ENCODE peak calls at places on chromosomes 3 and 15, in nine cellular contexts. R is hepatocyte, Z is MM.1S, G is SK-N-SH, C is OCI-LY7, P is neural progenitor cell, L is PC-3, H is GM23338, T is GM23248. V is an unnamed sample.

GRCh38 chr15:74200871-74201419 is 1.6 kb downstream of the STRA6 start:
- DNase-seq in R (no peak), Z (no peak), G (peak; percentile 56), C (no peak), P (peak; percentile 13), L (peak; percentile 37), H (no peak), T (peak; percentile 36), V (no peak)

GRCh38 chr3:154274345-154274744 is 49.9 kb downstream of the DHX36 start:
- DNase-seq in R (no peak), Z (no peak), G (no peak), C (no peak), P (no peak), L (no peak), H (no peak), T (no peak), V (no peak)

GRCh38 chr15:40906101-40906946 is 12.1 kb downstream of the VPS18 start:
- DNase-seq in R (peak; percentile 94), Z (peak; percentile 88), G (peak; percentile 95), C (peak; percentile 91), P (peak; percentile 92), L (peak; percentile 98), H (peak; percentile 91), T (peak; percentile 97), V (peak; percentile 90)

GRCh38 chr3:43838877-43839276 is 148.1 kb downstream of the ABHD5 start:
- DNase-seq in R (no peak), Z (peak; percentile 24), G (no peak), C (peak; percentile 18), P (no peak), L (peak; percentile 41), H (peak; percentile 55), T (no peak), V (no peak)

GRCh38 chr3:98733055-98733777 is 29.9 kb upstream of the ST3GAL6 start:
- DNase-seq in R (peak; percentile 50), Z (peak; percentile 21), G (peak; percentile 75), C (no peak), P (peak; percentile 67), L (peak; percentile 38), H (no peak), T (peak; percentile 19), V (no peak)

GRCh38 chr3:138862924-138863775 is 28.4 kb upstream of the PIK3CB start:
- DNase-seq in R (peak; percentile 85), Z (no peak), G (no peak), C (no peak), P (no peak), L (peak; percentile 88), H (peak; percentile 62), T (peak; percentile 89), V (peak; percentile 81)

GRCh38 chr3:18499256-18499655 is 74.1 kb upstream of the SATB1 start:
- DNase-seq in R (no peak), Z (no peak), G (no peak), C (peak; percentile 90), P (no peak), L (no peak), H (no peak), T (no peak), V (no peak)

GRCh38 chr15:83816124-83816883 is 162.4 kb downstream of the ADAMTSL3 start:
- DNase-seq in R (no peak), Z (no peak), G (no peak), C (no peak), P (no peak), L (no peak), H (no peak), T (no peak), V (no peak)

GRCh38 chr3:124078978-124079911 is 87.3 kb upstream of the ROPN1 start:
- DNase-seq in R (peak; percentile 51), Z (peak; percentile 43), G (peak; percentile 45), C (peak; percentile 51), P (peak; percentile 75), L (peak; percentile 72), H (peak; percentile 79), T (peak; percentile 64), V (peak; percentile 22)

GRCh38 chr3:39338201-39338600 is 8.7 kb downstream of the CCR8 start:
- DNase-seq in R (no peak), Z (no peak), G (no peak), C (no peak), P (no peak), L (no peak), H (no peak), T (no peak), V (no peak)

GRCh38 chr15:69780981-69781380 is 316.7 kb downstream of the TLE3 start:
- DNase-seq in R (no peak), Z (no peak), G (no peak), C (no peak), P (no peak), L (no peak), H (no peak), T (no peak), V (no peak)

GRCh38 chr3:177615015-177615414 is 417.7 kb upstream of the TBL1XR1 start:
- DNase-seq in R (no peak), Z (no peak), G (no peak), C (no peak), P (no peak), L (peak; percentile 97), H (no peak), T (peak; percentile 62), V (no peak)

GRCh38 chr3:110026421-110026820 is 689.1 kb upstream of the DPPA4 start:
- DNase-seq in R (no peak), Z (no peak), G (peak; percentile 2), C (no peak), P (no peak), L (no peak), H (no peak), T (peak; percentile 3), V (no peak)

GRCh38 chr15:77530576-77530975 is 102.1 kb downstream of the LINGO1 start:
- DNase-seq in R (no peak), Z (no peak), G (no peak), C (no peak), P (no peak), L (no peak), H (no peak), T (no peak), V (no peak)

DNA sequence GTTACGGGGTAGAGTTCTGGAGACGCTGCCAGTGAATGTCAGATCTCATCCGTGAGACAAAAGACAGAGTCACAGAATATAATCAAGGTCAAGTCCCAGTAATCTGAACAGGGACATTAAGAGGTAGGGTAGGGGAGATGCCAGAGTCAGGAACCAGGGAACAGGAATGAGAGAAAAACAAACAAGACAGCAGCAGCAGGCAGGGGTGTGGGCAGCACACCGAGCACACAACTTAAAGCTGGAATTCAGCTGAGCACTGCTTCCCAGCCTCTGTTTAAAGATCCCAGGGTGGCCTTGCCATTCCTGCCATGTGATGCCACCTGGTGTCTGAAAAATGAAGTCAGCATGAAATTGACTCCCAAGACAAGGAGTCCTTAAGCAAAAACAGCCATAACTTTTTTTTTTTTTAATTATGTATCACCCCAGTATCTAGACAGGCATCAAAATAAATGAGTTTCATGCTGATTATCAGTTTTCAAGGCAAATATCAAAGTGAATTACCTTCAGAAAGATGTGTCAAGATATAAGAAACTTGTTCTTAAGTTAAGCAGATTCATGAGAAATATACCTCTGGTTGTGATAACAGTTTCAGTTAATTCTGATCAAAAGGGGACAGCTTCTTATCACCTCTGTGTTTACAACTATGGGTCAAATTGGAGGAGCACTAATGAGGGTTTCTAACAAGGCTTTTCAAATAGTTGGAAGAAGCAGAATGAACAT is 203.7 kb downstream of the SLC9A9 start:
- DNase-seq in R (peak; percentile 84), Z (peak; percentile 14), G (peak; percentile 22), C (peak; percentile 26), P (peak; percentile 76), L (peak; percentile 74), H (peak; percentile 85), T (peak; percentile 87), V (peak; percentile 47)
- TF ChIP-seq EZH2phosphoT487 in R (no peak), Z (no peak), G (no peak), C (no peak), P (no peak), L (no peak), H (no peak), T (no peak), V (no peak)

GRCh38 chr3:30615615-30616346 is 9.4 kb downstream of the TGFBR2 start:
- DNase-seq in R (no peak), Z (no peak), G (no peak), C (no peak), P (no peak), L (peak; percentile 19), H (no peak), T (peak; percentile 30), V (no peak)
- TF ChIP-seq EZH2phosphoT487 in R (no peak), Z (no peak), G (no peak), C (no peak), P (no peak), L (no peak), H (no peak), T (no peak), V (no peak)

GRCh38 chr3:66989241-66989640 is 8.9 kb upstream of the KBTBD8 start:
- DNase-seq in R (no peak), Z (no peak), G (no peak), C (no peak), P (peak; percentile 70), L (no peak), H (peak; percentile 78), T (no peak), V (no peak)
- TF ChIP-seq EZH2phosphoT487 in R (no peak), Z (no peak), G (no peak), C (no peak), P (no peak), L (no peak), H (no peak), T (no peak), V (no peak)

DNA sequence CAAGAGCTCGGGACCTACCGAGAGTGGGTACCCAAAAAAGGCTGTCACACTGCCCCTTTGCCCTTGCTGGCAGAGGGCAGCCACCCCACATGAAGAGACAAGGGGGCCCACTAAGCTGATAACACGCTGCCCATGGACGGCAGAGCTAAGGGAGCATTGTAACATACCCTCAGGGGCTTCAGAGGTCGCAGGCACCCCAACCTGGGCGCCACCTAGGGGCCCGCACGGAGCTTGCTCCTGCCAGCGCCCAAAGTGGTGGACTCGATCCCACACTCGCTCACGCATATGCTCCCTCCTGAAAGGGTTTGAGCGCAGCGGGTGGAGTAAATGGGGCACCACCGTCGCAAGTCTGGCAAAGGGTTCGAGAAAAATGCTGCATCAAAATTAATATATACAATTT is 975.4 kb downstream of the ZPLD1 start:
- DNase-seq in R (no peak), Z (no peak), G (no peak), C (no peak), P (peak; percentile 36), L (no peak), H (peak; percentile 73), T (no peak), V (no peak)
- TF ChIP-seq EZH2phosphoT487 in R (no peak), Z (no peak), G (no peak), C (no peak), P (no peak), L (no peak), H (no peak), T (no peak), V (no peak)

DNA sequence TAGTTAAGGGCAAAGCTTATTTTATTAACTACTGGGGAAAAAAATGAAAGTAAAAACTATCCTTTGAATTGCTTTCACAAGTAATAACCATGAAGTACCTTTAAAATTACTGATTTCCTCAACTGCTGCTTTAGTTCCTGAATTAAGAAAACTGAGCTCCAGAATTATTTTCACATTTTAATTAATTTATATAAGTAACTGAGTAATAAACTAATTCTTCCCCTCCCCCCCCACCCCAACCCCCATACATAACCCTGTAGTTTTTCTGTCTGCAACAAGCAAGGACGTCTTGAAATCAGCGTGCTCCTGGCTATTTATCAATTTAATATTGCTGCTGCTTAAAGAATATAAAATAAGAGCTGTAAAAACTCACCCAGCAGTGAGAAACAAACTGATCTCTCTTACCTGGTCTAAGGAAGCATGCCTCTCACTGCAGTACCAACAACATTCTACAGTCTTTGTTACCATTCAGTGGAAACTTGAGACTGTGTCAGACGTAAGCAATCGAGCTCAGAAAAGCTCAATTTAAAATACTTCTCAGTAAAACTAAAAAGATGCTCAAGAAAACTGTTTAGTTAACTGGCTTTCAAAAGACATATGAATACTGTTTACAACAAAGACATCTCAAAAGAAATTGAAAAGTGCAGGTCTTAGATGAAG is 121.0 kb downstream of the TFDP2 start:
- DNase-seq in R (peak; percentile 71), Z (peak; percentile 53), G (peak; percentile 49), C (peak; percentile 92), P (peak; percentile 83), L (peak; percentile 70), H (peak; percentile 95), T (peak; percentile 80), V (peak; percentile 68)
- TF ChIP-seq EZH2phosphoT487 in R (no peak), Z (no peak), G (no peak), C (no peak), P (no peak), L (no peak), H (no peak), T (no peak), V (no peak)